ENCODE peak calls at places on chromosomes 7 and 10, in six cellular contexts. E, W, D, K, R and Y are unnamed samples.
A peak's percentile ranks its signal among the peaks of the same experiment; 100 is the strongest.

GRCh38 chr7:139108256-139109187 is 998 bp downstream of the ZC3HAV1 start:
- DNase-seq in E (peak; percentile 88), W (no peak), D (no peak), K (no peak), R (no peak), Y (no peak)

GRCh38 chr10:129730272-129730992 is 233.6 kb downstream of the EBF3 start:
- DNase-seq in E (peak; percentile 25), W (no peak), D (no peak), K (no peak), R (no peak), Y (no peak)

GRCh38 chr7:15345216-15345615 is 216.6 kb downstream of the AGMO start:
- DNase-seq in E (no peak), W (no peak), D (no peak), K (no peak), R (no peak), Y (no peak)

GRCh38 chr7:123024989-123025758 is 29.7 kb upstream of the TAS2R16 start:
- DNase-seq in E (no peak), W (no peak), D (no peak), K (no peak), R (no peak), Y (no peak)

GRCh38 chr10:128463991-128464755 is 337.9 kb upstream of the MKI67 start:
- DNase-seq in E (peak; percentile 81), W (peak; percentile 51), D (no peak), K (no peak), R (no peak), Y (no peak)

GRCh38 chr7:24462117-24462516 is 111.1 kb upstream of the PALS2 start:
- DNase-seq in E (no peak), W (no peak), D (no peak), K (no peak), R (no peak), Y (no peak)

GRCh38 chr10:31757831-31758230 is 170.8 kb downstream of the ARHGAP12 start:
- DNase-seq in E (no peak), W (no peak), D (no peak), K (no peak), R (no peak), Y (no peak)

GRCh38 chr7:18212308-18212707 is 184.7 kb upstream of the PRPS1L1 start:
- DNase-seq in E (no peak), W (no peak), D (no peak), K (peak; percentile 38), R (no peak), Y (no peak)

GRCh38 chr7:149175150-149175549 is 20.2 kb upstream of the ZNF282 start:
- DNase-seq in E (no peak), W (no peak), D (peak; percentile 84), K (no peak), R (no peak), Y (no peak)

GRCh38 chr7:10239643-10240345 is 733.9 kb upstream of the PHF14 start:
- DNase-seq in E (no peak), W (no peak), D (no peak), K (no peak), R (peak; percentile 47), Y (no peak)

GRCh38 chr7:34109936-34110626 is 204.7 kb downstream of the BMPER start:
- DNase-seq in E (no peak), W (no peak), D (no peak), K (no peak), R (no peak), Y (no peak)

GRCh38 chr7:143240323-143241168 is 18.7 kb downstream of the TAS2R40 start:
- DNase-seq in E (no peak), W (peak; percentile 59), D (peak; percentile 68), K (peak; percentile 55), R (peak; percentile 80), Y (peak; percentile 13)

GRCh38 chr10:126014309-126014708 is 117.9 kb downstream of the FANK1 start:
- DNase-seq in E (no peak), W (no peak), D (no peak), K (no peak), R (no peak), Y (no peak)

GRCh38 chr10:29991382-29991781 is 68.0 kb downstream of the JCAD start:
- DNase-seq in E (no peak), W (no peak), D (no peak), K (no peak), R (no peak), Y (no peak)

GRCh38 chr7:70374772-70375533 is 757.0 kb upstream of the GALNT17 start:
- DNase-seq in E (no peak), W (no peak), D (no peak), K (no peak), R (no peak), Y (no peak)

GRCh38 chr10:64086083-64086772 is 565.0 kb downstream of the REEP3 start:
- DNase-seq in E (no peak), W (no peak), D (no peak), K (no peak), R (no peak), Y (no peak)

GRCh38 chr10:127033569-127034175 is 128.4 kb downstream of the DOCK1 start:
- DNase-seq in E (no peak), W (peak; percentile 84), D (no peak), K (no peak), R (no peak), Y (no peak)

GRCh38 chr7:91565499-91566331 is 301.5 kb downstream of the FZD1 start:
- DNase-seq in E (no peak), W (peak; percentile 95), D (peak; percentile 44), K (no peak), R (peak; percentile 40), Y (no peak)

GRCh38 chr10:5443429-5443828 is 31.1 kb downstream of the NET1 start:
- DNase-seq in E (no peak), W (no peak), D (no peak), K (no peak), R (no peak), Y (no peak)

GRCh38 chr10:81108516-81109199 is 571.0 kb downstream of the SH2D4B start:
- DNase-seq in E (no peak), W (no peak), D (no peak), K (no peak), R (no peak), Y (peak; percentile 5)

DNA sequence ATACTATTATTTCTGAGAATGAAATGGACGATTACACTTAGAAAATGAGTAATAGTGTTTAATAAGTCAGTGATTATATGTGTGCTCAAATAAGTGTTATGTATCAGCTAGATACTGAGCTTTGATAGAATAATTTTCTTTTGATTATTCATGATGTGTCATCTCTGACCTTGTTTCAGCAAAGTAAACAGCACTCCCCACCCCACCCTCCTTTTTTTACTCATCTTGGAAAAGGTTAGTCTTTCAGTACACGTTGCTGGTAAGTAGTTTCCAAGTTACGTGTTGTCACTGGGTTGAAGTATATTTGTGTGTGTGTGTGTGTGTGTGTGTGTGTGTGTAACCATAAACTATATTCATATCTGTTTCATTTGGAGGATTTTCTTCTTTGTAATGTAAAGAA is 84.1 kb downstream of the GNAI1 start:
- DNase-seq in E (no peak), W (peak; percentile 40), D (no peak), K (no peak), R (no peak), Y (no peak)
- TF ChIP-seq POLR2AphosphoS5 in E (no peak), W (no peak), D (peak; percentile 42), K (no peak), R (no peak), Y (no peak)

DNA sequence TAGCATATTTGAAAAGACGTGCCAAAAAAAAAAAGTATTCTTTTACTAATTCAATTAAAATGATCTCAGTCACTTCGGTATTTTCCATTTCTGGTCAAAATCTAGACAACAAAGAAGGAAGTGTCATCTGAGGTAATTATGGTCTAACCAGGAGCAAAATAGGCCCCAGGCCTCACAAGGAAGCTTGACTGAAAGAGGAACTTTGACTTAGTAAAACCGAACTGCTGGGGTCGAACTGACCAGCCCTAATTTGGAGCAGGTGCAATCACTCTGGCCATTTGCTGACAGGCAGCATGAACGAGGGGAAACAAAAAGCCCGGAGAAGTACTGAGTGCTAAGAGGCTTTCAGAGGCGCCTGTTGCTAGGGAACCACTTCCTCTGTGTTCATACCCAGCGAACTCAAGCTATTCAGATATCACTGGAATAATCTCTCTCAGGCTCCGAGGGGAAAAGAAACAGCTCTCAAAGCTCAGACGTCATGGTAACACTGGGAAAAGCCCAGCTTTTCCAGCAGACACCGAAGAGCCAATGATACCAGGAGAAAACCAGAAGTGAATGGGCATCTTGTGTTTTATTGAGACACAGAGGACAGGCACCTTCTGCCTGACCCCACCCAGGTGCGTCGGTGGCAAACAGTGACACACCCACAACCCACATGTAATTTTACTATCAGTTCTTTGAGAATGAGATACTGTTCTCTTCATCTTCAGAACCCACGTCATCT is 126.5 kb downstream of the FAM107B start:
- DNase-seq in E (peak; percentile 86), W (no peak), D (peak; percentile 63), K (peak; percentile 70), R (peak; percentile 48), Y (peak; percentile 45)
- TF ChIP-seq POLR2AphosphoS5 in E (no peak), W (no peak), D (no peak), K (no peak), R (no peak), Y (no peak)

GRCh38 chr10:18158698-18159342 is 18.6 kb downstream of the CACNB2 start:
- DNase-seq in E (no peak), W (no peak), D (no peak), K (no peak), R (no peak), Y (no peak)
- TF ChIP-seq POLR2AphosphoS5 in E (no peak), W (no peak), D (no peak), K (no peak), R (no peak), Y (no peak)

DNA sequence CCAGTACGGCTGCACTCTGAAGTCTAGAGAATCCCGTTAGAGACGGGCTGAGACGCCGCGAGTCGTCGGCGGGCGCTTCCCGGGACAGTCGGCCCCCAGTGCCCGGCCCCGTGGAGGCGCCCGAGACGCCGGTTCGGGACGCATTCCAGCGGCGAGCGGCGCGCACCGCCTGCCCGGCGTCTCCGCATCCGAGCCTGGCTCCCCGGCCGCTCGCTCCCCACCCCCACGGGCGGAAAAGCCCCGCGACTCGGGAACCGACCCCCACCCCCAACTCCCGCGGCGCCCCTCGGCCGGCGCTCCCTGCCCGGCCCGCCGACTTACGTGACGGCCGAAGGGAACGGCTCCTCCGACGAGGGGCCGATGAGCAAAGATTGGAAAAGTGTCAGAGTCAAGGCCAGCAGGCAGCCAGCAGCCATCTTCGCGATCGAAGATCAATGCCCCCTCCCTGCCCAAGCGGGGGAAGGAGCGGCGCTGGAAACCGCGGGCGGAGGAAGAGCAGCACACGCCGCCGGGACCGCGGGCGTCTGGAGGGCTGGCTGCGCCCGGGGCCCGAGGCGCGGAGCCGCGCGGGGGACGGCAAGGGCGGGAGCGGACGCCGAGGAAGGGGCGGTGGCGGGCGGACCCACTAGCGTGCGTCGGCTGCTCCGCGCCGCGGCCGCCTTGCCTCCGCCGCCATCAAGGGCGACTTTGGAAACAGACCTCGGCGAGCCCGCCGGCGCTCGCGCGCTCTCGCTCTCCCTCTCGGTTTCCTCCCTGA is at the start of gene CACNA2D1:
- DNase-seq in E (no peak), W (no peak), D (peak; percentile 86), K (no peak), R (no peak), Y (peak; percentile 20)
- TF ChIP-seq POLR2AphosphoS5 in E (peak; percentile 72), W (no peak), D (peak; percentile 67), K (no peak), R (peak; percentile 69), Y (no peak)

DNA sequence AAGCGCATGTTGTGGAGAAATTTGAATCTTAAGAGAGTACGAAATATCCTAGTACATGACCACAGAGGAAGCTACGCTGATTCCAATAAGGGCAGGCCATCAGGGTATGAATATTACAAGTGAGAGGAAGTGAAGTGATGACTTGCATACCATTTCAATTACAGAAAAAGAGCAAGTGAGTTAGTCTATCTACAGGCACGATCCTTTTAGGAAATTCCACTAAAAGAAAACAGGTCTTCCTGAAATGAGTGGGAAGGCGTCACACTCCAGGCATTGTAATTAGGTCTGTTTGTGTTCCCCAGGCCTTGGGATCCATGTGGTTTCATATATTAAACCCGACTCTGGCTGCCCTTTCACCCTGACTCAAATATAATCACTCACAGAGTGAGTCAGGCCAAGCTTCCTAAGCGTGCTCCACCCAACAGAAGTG is 152.5 kb downstream of the SEMA3A start:
- DNase-seq in E (no peak), W (no peak), D (no peak), K (no peak), R (no peak), Y (no peak)
- TF ChIP-seq POLR2AphosphoS5 in E (no peak), W (no peak), D (no peak), K (no peak), R (no peak), Y (no peak)